ENCODE peak calls at places on chromosomes 6 and 20, in eight cellular contexts. K, A, V, I, O, B, T and C are unnamed samples.
A peak's percentile ranks its signal among the peaks of the same experiment; 100 is the strongest.

GRCh38 chr20:23692725-23693124 is 3.9 kb upstream of the CST4 start:
- DNase-seq in I (no peak), O (no peak), V (no peak), B (no peak), K (no peak), A (no peak), T (no peak), C (no peak)

GRCh38 chr6:148840256-148840655 is 93.4 kb downstream of the UST start:
- DNase-seq in O (no peak), T (no peak), A (no peak), I (no peak), K (no peak), V (no peak), B (no peak), C (no peak)

GRCh38 chr20:41686961-41687360 is 68.8 kb upstream of the CHD6 start:
- DNase-seq in B (no peak), A (no peak), K (no peak), V (no peak), I (no peak), O (no peak), T (no peak), C (no peak)

GRCh38 chr20:58310291-58310782 is 822 bp downstream of the RAB22A start:
- DNase-seq in K (no peak), V (no peak), A (peak; percentile 41), B (no peak), O (no peak), I (peak; percentile 73), T (no peak), C (no peak)

GRCh38 chr20:13298692-13299373 is 77.8 kb downstream of the ISM1 start:
- DNase-seq in B (no peak), O (no peak), K (peak; percentile 60), A (no peak), V (no peak), T (no peak), I (no peak), C (no peak)

GRCh38 chr20:61443541-61444126 is 191.6 kb downstream of the CDH4 start:
- DNase-seq in T (no peak), B (no peak), A (no peak), O (no peak), V (no peak), I (no peak), K (no peak), C (no peak)

GRCh38 chr6:19417713-19418112 is 419.5 kb upstream of the ID4 start:
- DNase-seq in I (peak; percentile 66), K (no peak), A (no peak), T (no peak), V (no peak), O (no peak), B (no peak), C (no peak)

GRCh38 chr20:62362991-62363919 is 3.9 kb downstream of the LAMA5 start:
- DNase-seq in A (no peak), K (peak; percentile 90), O (peak; percentile 62), V (no peak), T (no peak), B (no peak), I (peak; percentile 54), C (no peak)

GRCh38 chr6:134041093-134041492 is 11.3 kb downstream of the SLC2A12 start:
- DNase-seq in B (no peak), O (peak; percentile 69), I (no peak), V (no peak), T (no peak), A (peak; percentile 60), K (no peak), C (no peak)

GRCh38 chr6:12331474-12331873 is 41.3 kb downstream of the EDN1 start:
- DNase-seq in O (no peak), A (no peak), I (no peak), V (no peak), B (no peak), K (no peak), T (no peak), C (no peak)

GRCh38 chr6:41779793-41780622 is at the start of gene FRS3:
- DNase-seq in O (peak; percentile 97), I (peak; percentile 95), A (peak; percentile 99), V (peak; percentile 48), B (peak; percentile 99), T (peak; percentile 87), K (peak; percentile 99), C (peak; percentile 99)

GRCh38 chr20:820328-820953 is 13.1 kb upstream of the FAM110A start:
- DNase-seq in T (no peak), B (no peak), A (no peak), K (no peak), O (no peak), V (no peak), I (no peak), C (no peak)

GRCh38 chr6:111228094-111228493 is 140.8 kb downstream of the SLC16A10 start:
- DNase-seq in B (no peak), O (peak; percentile 35), K (no peak), I (no peak), V (no peak), A (peak; percentile 37), T (no peak), C (no peak)

GRCh38 chr20:23995905-23996666 is 7.5 kb upstream of the GGTLC1 start:
- DNase-seq in I (peak; percentile 58), V (no peak), O (peak; percentile 52), K (no peak), B (no peak), A (peak; percentile 53), T (no peak), C (peak; percentile 30)

GRCh38 chr6:29797120-29797519 is 30.5 kb upstream of the HLA-G start:
- DNase-seq in V (no peak), O (peak; percentile 1), A (no peak), T (no peak), B (no peak), I (no peak), K (no peak), C (no peak)

GRCh38 chr6:160139420-160139851 is 17.8 kb downstream of the SLC22A1 start:
- DNase-seq in T (peak; percentile 74), O (peak; percentile 48), K (peak; percentile 74), V (no peak), A (peak; percentile 73), I (no peak), B (no peak), C (no peak)

GRCh38 chr6:130366011-130366963 is at the start of gene TMEM200A:
- DNase-seq in I (no peak), V (peak; percentile 31), B (peak; percentile 82), A (peak; percentile 87), K (peak; percentile 80), T (no peak), O (peak; percentile 5), C (peak; percentile 37)